ENCODE peak calls at places on chromosomes 13 and 19, in four cellular contexts. L, V, W and Z are unnamed samples.

GRCh38 chr19:2049741-2050348 is 1.2 kb downstream of the MKNK2 start:
- DNase-seq in L (peak), W (no peak), V (peak), Z (no peak)

GRCh38 chr19:44587863-44588752 is 25.3 kb upstream of the IGSF23 start:
- DNase-seq in L (peak), W (no peak), V (peak), Z (peak)

GRCh38 chr13:42859760-42860159 is 78.4 kb downstream of the FAM216B start:
- DNase-seq in W (no peak), V (no peak), L (no peak), Z (no peak)

GRCh38 chr13:24270639-24271131 is 38.7 kb upstream of the C1QTNF9 start:
- DNase-seq in L (peak), V (no peak), W (peak), Z (peak)

GRCh38 chr19:18946918-18947317 is 5.9 kb upstream of the HOMER3 start:
- DNase-seq in V (no peak), L (no peak), W (no peak), Z (no peak)

GRCh38 chr19:56312337-56312736 is 2.3 kb downstream of the ZSCAN5A start:
- DNase-seq in L (no peak), V (no peak), W (no peak), Z (no peak)

GRCh38 chr19:39582891-39583625 is 19.3 kb upstream of the LGALS13 start:
- DNase-seq in W (peak), L (no peak), V (no peak), Z (no peak)

GRCh38 chr13:110509478-110509926 is 52.0 kb downstream of the RAB20 start:
- DNase-seq in V (peak), W (no peak), L (peak), Z (no peak)

GRCh38 chr13:101289764-101290163 is 126.5 kb downstream of the NALCN start:
- DNase-seq in L (peak), V (no peak), W (no peak), Z (no peak)

GRCh38 chr13:113186061-113186900 is 22.2 kb downstream of the PCID2 start:
- DNase-seq in L (no peak), W (peak), V (no peak), Z (no peak)

GRCh38 chr19:11324079-11324661 is 15.3 kb downstream of the RAB3D start:
- DNase-seq in V (peak), W (peak), L (peak), Z (peak)

GRCh38 chr13:40058757-40059236 is 403.3 kb downstream of the COG6 start:
- DNase-seq in L (no peak), W (peak), V (no peak), Z (no peak)

GRCh38 chr13:40672310-40673060 is 6.0 kb upstream of the FOXO1 start:
- DNase-seq in V (peak), L (peak), W (no peak), Z (peak)

GRCh38 chr13:66660013-66660804 is 569.9 kb downstream of the PCDH9 start:
- DNase-seq in V (no peak), L (peak), W (no peak), Z (no peak)

GRCh38 chr19:55058781-55059610 is 4.0 kb downstream of the RDH13 start:
- DNase-seq in W (no peak), L (no peak), V (peak), Z (no peak)

GRCh38 chr13:21837841-21838551 is 167.1 kb downstream of the FGF9 start:
- DNase-seq in W (no peak), V (no peak), L (peak), Z (no peak)

GRCh38 chr13:109297628-109298027 is 488.8 kb downstream of the IRS2 start:
- DNase-seq in V (no peak), W (no peak), L (peak), Z (no peak)

GRCh38 chr19:42113641-42114348 is 18.5 kb downstream of the POU2F2 start:
- DNase-seq in V (no peak), L (peak), W (peak), Z (peak)

GRCh38 chr19:806815-807421 is 9.7 kb downstream of the PTBP1 start:
- DNase-seq in V (no peak), L (no peak), W (no peak), Z (no peak)

GRCh38 chr19:45141203-45141900 is 19.4 kb downstream of the NKPD1 start:
- DNase-seq in L (no peak), W (no peak), V (no peak), Z (no peak)

GRCh38 chr19:28294395-28294794 is 918.6 kb downstream of the UQCRFS1 start:
- DNase-seq in V (peak), L (no peak), W (no peak), Z (no peak)

GRCh38 chr13:37047032-37047431 is 12.5 kb downstream of the SUPT20H start:
- DNase-seq in W (no peak), L (no peak), V (no peak), Z (no peak)

GRCh38 chr19:46654621-46655152 is 6.3 kb downstream of the DACT3 start:
- DNase-seq in L (no peak), W (no peak), V (no peak), Z (no peak)

GRCh38 chr19:12676384-12676792 is 5.3 kb downstream of the DHPS start:
- DNase-seq in V (peak), L (peak), W (no peak), Z (peak)

GRCh38 chr19:876089-876488 is 16.6 kb downstream of the CFD start:
- DNase-seq in W (no peak), L (no peak), V (no peak), Z (no peak)

GRCh38 chr13:69776937-69777336 is 330.7 kb upstream of the ATXN8OS start:
- DNase-seq in L (no peak), V (no peak), W (no peak), Z (no peak)

GRCh38 chr13:98869408-98870090 is 108.3 kb downstream of the DOCK9 start:
- DNase-seq in W (no peak), V (no peak), L (no peak), Z (peak)

GRCh38 chr19:28184997-28185396 is 1028.0 kb downstream of the UQCRFS1 start:
- DNase-seq in L (no peak), V (no peak), W (no peak), Z (no peak)

GRCh38 chr19:40976724-40977123 is 14.4 kb upstream of the CYP2B6 start:
- DNase-seq in L (no peak), V (no peak), W (no peak), Z (no peak)

GRCh38 chr13:97858161-97858560 is 95.3 kb upstream of the IPO5 start:
- DNase-seq in W (no peak), V (no peak), L (no peak), Z (no peak)

GRCh38 chr13:64928704-64929499 is 2301.2 kb downstream of the PCDH9 start:
- DNase-seq in V (no peak), L (peak), W (no peak), Z (peak)
- TF ChIP-seq SMC3 in V (no peak), L (no peak), W (no peak), Z (no peak)

GRCh38 chr19:48176226-48176625 is 5.7 kb downstream of the ZSWIM9 start:
- DNase-seq in W (no peak), L (no peak), V (no peak), Z (no peak)

GRCh38 chr19:48171584-48172170 is 1.2 kb downstream of the ZSWIM9 start:
- DNase-seq in W (no peak), L (no peak), V (no peak), Z (no peak)

GRCh38 chr19:48175578-48175977 is 5.1 kb downstream of the ZSWIM9 start:
- DNase-seq in V (no peak), W (no peak), L (no peak), Z (no peak)

GRCh38 chr19:48170817-48171347 is 402 bp downstream of the ZSWIM9 start:
- DNase-seq in W (no peak), L (no peak), V (peak), Z (no peak)

DNA sequence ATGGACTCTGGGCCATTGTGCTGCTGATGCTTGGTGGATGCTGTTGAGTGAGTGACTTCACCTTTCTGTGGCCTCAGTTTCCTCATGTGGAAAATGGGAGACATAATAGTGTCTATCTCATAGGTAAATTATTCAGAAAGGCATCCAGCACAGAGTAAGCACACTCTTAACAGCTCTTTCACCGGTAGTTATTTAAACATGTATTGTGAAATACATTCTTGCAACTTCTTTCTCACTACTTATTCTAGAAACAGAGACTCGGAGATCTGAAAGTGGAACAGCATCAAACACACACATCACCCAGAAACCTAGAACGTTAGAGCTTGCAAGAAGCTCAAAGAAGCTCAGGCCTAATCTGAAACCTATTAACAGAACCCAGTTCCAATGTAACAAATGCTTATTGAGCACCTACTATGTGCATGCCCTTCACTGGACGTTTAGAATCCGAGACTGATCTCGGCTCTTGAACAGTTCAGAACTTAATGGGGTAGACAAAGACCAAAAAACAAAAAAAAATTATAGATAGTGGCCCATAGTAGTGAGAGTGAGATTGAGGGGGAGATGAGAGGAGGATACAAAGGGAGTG is 4.1 kb downstream of the ZSWIM9 start:
- DNase-seq in V (no peak), L (no peak), W (no peak), Z (no peak)
- TF ChIP-seq POLR2A in V (no peak), L (no peak), W (no peak), Z (no peak)

GRCh38 chr19:5994407-5995165 is 16.6 kb upstream of the RANBP3 start:
- DNase-seq in V (no peak), W (no peak), L (no peak), Z (no peak)

GRCh38 chr19:5995606-5996005 is 17.7 kb upstream of the RANBP3 start:
- DNase-seq in W (no peak), V (no peak), L (no peak), Z (no peak)

GRCh38 chr19:5992756-5993155 is 14.8 kb upstream of the RANBP3 start:
- DNase-seq in L (no peak), W (no peak), V (no peak), Z (no peak)

GRCh38 chr19:5996102-5996501 is 18.2 kb upstream of the RANBP3 start:
- DNase-seq in L (no peak), W (no peak), V (no peak), Z (no peak)

GRCh38 chr19:5993516-5994406 is 15.8 kb upstream of the RANBP3 start:
- DNase-seq in W (no peak), L (no peak), V (no peak), Z (no peak)
- TF ChIP-seq ELK1 in W (no peak), L (no peak), V (no peak), Z (no peak)

GRCh38 chr13:76808927-76809326 is 77.3 kb downstream of the KCTD12 start:
- DNase-seq in L (peak), V (no peak), W (no peak), Z (no peak)
- TF ChIP-seq SMC3 in L (no peak), V (no peak), W (no peak), Z (no peak)

GRCh38 chr19:50384685-50385535 is 763 bp downstream of the POLD1 start:
- DNase-seq in V (peak), W (no peak), L (peak), Z (no peak)

GRCh38 chr19:50381881-50382729 is 2.0 kb upstream of the POLD1 start:
- DNase-seq in L (no peak), W (no peak), V (no peak), Z (no peak)

GRCh38 chr19:50387176-50387867 is 3.2 kb downstream of the POLD1 start:
- DNase-seq in V (no peak), W (no peak), L (peak), Z (no peak)

GRCh38 chr19:50383307-50383851 is 768 bp upstream of the POLD1 start:
- DNase-seq in V (peak), W (no peak), L (no peak), Z (no peak)

DNA sequence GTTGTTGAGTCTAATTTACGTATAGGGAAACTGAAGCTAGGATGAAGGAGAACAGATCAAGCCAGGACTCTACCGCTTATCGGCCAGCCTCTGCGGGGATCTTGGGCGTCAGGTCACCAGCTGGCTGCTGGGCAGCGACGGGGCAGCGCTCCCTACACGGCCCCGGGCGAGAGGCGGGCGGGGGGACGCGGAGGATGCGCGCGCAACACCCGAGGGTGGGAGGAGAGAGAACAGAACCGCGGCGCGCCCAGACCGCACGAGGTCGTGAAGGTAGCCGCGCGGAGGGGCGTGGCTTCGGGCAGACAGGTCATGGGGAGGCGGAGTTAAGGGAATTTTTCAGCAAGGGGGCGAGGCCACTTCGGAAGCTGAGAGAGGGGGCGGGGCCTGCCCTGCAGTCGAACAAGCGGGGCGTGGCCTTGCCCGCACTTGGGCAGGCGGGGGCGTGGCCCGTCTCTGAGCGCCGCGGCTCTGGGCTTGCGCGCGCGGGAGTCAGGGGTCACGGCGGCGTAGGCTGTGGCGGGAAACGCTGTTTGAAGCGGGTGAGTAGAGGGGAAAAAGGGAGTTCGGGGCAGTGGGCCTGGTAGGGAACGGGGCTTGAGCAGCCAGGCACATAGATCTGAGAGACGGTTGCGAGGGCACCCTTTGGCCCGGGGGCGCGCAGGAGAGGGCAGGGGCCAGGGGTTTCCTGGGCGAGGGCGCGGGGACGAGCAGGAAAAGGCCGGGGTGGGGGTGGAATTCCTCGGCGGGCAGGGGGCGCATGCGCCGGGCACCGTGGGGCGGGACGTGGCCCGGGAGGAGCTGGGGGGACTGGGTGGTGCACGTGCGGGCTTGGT is at the start of gene POLD1:
- DNase-seq in L (peak), V (peak), W (peak), Z (peak)
- TF ChIP-seq POLR2A in L (peak), V (peak), W (peak), Z (peak)

GRCh38 chr13:31978021-31978420 is 53.6 kb upstream of the FRY start:
- DNase-seq in W (no peak), L (no peak), V (no peak), Z (no peak)

GRCh38 chr13:31987071-31987470 is 44.5 kb upstream of the FRY start:
- DNase-seq in V (no peak), W (no peak), L (no peak), Z (no peak)

GRCh38 chr13:31982124-31982523 is 49.5 kb upstream of the FRY start:
- DNase-seq in V (no peak), L (no peak), W (no peak), Z (no peak)

GRCh38 chr13:31980842-31981241 is 50.7 kb upstream of the FRY start:
- DNase-seq in W (no peak), V (no peak), L (no peak), Z (no peak)

GRCh38 chr13:31982540-31982939 is 49.0 kb upstream of the FRY start:
- DNase-seq in W (no peak), L (peak), V (no peak), Z (peak)
- TF ChIP-seq ELK1 in W (no peak), L (no peak), V (no peak), Z (no peak)

GRCh38 chr13:111666377-111666776 is 345.9 kb downstream of the TEX29 start:
- DNase-seq in V (no peak), W (peak), L (no peak), Z (no peak)

GRCh38 chr13:111665691-111666095 is 345.3 kb downstream of the TEX29 start:
- DNase-seq in V (no peak), L (no peak), W (no peak), Z (no peak)

GRCh38 chr13:111668451-111668850 is 348.0 kb downstream of the TEX29 start:
- DNase-seq in W (no peak), V (no peak), L (no peak), Z (no peak)

GRCh38 chr13:111664696-111665095 is 344.3 kb downstream of the TEX29 start:
- DNase-seq in W (no peak), L (no peak), V (no peak), Z (no peak)

GRCh38 chr13:111667757-111668156 is 347.3 kb downstream of the TEX29 start:
- DNase-seq in W (no peak), L (no peak), V (no peak), Z (no peak)
- TF ChIP-seq SMC3 in W (no peak), L (no peak), V (no peak), Z (no peak)